ENCODE peak calls at places on chromosomes 16 and 17, in nine cellular contexts. J is hippocampal formation; G is activated gamma-delta T cell treated with anti-CD3 and anti-CD28 coated beads, Interleukin-2, amount 50 U/mL, for 16 hours; A is WTC11; X is A172; M is activated CD4-positive, CD25-positive, alpha-beta regulatory T cell; V is dorsolateral prefrontal cortex; D is left cardiac atrium; T is HT1080. K is an unnamed sample.

GRCh38 chr16:5523794-5524193 is 426.2 kb upstream of the EEF2KMT start:
- DNase-seq in J (no peak), G (no peak), A (no peak), X (no peak), M (no peak), V (no peak), D (no peak), T (no peak), K (no peak)

GRCh38 chr17:44002141-44002848 is 2.1 kb upstream of the NAGS start:
- DNase-seq in J (no peak), G (no peak), A (no peak), X (peak; percentile 59), M (no peak), V (no peak), D (no peak), T (peak; percentile 92), K (no peak)

GRCh38 chr17:81076097-81076754 is 41.3 kb downstream of the BAIAP2 start:
- DNase-seq in J (no peak), G (no peak), A (no peak), X (no peak), M (no peak), V (peak; percentile 74), D (no peak), T (no peak), K (no peak)

GRCh38 chr16:69741951-69742904 is 12.5 kb downstream of the NOB1 start:
- DNase-seq in J (no peak), G (no peak), A (no peak), X (no peak), M (no peak), V (peak; percentile 53), D (peak; percentile 88), T (no peak), K (peak; percentile 90)

GRCh38 chr17:42608692-42609181 is 437 bp downstream of the RETREG3 start:
- DNase-seq in J (no peak), G (no peak), A (no peak), X (peak; percentile 19), M (no peak), V (no peak), D (peak; percentile 27), T (no peak), K (no peak)

GRCh38 chr16:69037373-69038160 is 67.9 kb upstream of the HAS3 start:
- DNase-seq in J (no peak), G (no peak), A (no peak), X (no peak), M (no peak), V (no peak), D (no peak), T (no peak), K (no peak)

GRCh38 chr16:64206877-64207276 is 915.0 kb downstream of the CDH11 start:
- DNase-seq in J (no peak), G (no peak), A (no peak), X (no peak), M (no peak), V (no peak), D (no peak), T (no peak), K (no peak)

GRCh38 chr17:80337195-80337895 is 76.7 kb downstream of the RNF213 start:
- DNase-seq in J (no peak), G (no peak), A (no peak), X (no peak), M (no peak), V (no peak), D (no peak), T (no peak), K (peak; percentile 66)

GRCh38 chr17:39635614-39636176 is 1.2 kb upstream of the STARD3 start:
- DNase-seq in J (no peak), G (no peak), A (no peak), X (no peak), M (no peak), V (no peak), D (no peak), T (no peak), K (no peak)

GRCh38 chr17:83083368-83084201 is 4.2 kb downstream of the METRNL start:
- DNase-seq in J (no peak), G (peak; percentile 71), A (no peak), X (peak; percentile 99), M (no peak), V (no peak), D (no peak), T (peak; percentile 82), K (peak; percentile 91)

GRCh38 chr17:62750502-62751349 is 57.4 kb downstream of the MARCHF10 start:
- DNase-seq in J (peak; percentile 5), G (no peak), A (peak; percentile 48), X (no peak), M (no peak), V (no peak), D (no peak), T (no peak), K (no peak)